ENCODE peak calls at places on chromosome 6, in eight cellular contexts. X is AG10803, B is mucosa of descending colon, Z is RWPE1, J is nephron progenitor cell, P is foreskin fibroblast, M is mammary epithelial cell, F is retinal pigment epithelial cell. L is an unnamed sample.

GRCh38 chr6:46410330-46410953 is 80.8 kb downstream of the RCAN2 start:
- DNase-seq in X (peak), B (peak), Z (peak), J (no peak), P (peak), M (peak), F (peak), L (no peak)

GRCh38 chr6:115570326-115570725 is 490.4 kb downstream of the FRK start:
- DNase-seq in X (peak), B (no peak), Z (no peak), J (no peak), P (peak), M (no peak), F (no peak), L (no peak)

GRCh38 chr6:140153703-140154102 is 779.3 kb upstream of the CITED2 start:
- DNase-seq in X (no peak), B (no peak), Z (no peak), J (no peak), P (peak), M (peak), F (no peak), L (no peak)

GRCh38 chr6:128803911-128804310 is 79.0 kb upstream of the LAMA2 start:
- DNase-seq in X (peak), B (no peak), Z (no peak), J (no peak), P (peak), M (no peak), F (no peak), L (no peak)

GRCh38 chr6:118931436-118931835 is 3.5 kb downstream of the MCM9 start:
- DNase-seq in X (no peak), B (no peak), Z (peak), J (no peak), P (no peak), M (peak), F (no peak), L (no peak)

GRCh38 chr6:108779521-108779920 is 68.7 kb upstream of the ARMC2 start:
- DNase-seq in X (peak), B (no peak), Z (no peak), J (no peak), P (no peak), M (no peak), F (no peak), L (no peak)

GRCh38 chr6:146315321-146316254 is 228.0 kb upstream of the RAB32 start:
- DNase-seq in X (peak), B (no peak), Z (no peak), J (no peak), P (peak), M (no peak), F (peak), L (no peak)

GRCh38 chr6:159961523-159961922 is 7.4 kb upstream of the IGF2R start:
- DNase-seq in X (peak), B (no peak), Z (no peak), J (no peak), P (peak), M (peak), F (no peak), L (no peak)

GRCh38 chr6:36623547-36624459 is 29.6 kb downstream of the SRSF3 start:
- DNase-seq in X (peak), B (peak), Z (peak), J (peak), P (peak), M (peak), F (no peak), L (peak)

GRCh38 chr6:159106627-159107241 is 61.9 kb upstream of the TAGAP start:
- DNase-seq in X (peak), B (peak), Z (peak), J (peak), P (peak), M (peak), F (no peak), L (peak)

DNA sequence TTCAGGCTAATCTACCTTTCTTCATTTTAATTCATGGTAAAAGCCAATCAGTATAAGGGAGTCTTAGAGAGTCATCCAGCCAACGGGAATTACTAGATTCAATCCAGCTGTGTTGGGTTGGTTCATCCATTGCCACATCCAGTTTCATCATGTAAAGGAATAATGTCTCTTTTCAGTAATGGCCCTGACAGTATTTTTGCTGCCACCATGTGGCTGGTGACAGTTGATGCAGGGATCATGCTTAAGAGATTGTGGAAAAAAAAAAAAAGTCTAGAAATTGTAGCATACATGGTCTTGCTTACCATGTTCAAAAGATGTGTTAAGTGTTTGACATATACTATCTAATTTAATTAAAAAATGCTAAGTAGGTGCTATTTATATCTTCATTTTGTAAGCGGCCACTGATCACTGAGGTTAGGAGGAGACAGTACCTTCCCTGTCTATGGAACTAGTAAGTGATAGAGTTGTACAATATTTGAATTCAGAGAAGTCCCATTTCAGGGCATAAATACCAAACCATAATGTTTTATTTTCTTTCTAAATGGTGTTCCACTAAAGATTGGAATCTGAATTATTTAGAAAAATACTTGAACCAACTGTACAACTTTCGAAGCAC is 135.9 kb downstream of the KHDRBS2 start:
- DNase-seq in X (peak), B (peak), Z (peak), J (peak), P (peak), M (peak), F (no peak), L (no peak)
- TF ChIP-seq CTCF in X (peak), B (peak), Z (peak), J (peak), P (peak), M (peak), F (peak), L (peak)

DNA sequence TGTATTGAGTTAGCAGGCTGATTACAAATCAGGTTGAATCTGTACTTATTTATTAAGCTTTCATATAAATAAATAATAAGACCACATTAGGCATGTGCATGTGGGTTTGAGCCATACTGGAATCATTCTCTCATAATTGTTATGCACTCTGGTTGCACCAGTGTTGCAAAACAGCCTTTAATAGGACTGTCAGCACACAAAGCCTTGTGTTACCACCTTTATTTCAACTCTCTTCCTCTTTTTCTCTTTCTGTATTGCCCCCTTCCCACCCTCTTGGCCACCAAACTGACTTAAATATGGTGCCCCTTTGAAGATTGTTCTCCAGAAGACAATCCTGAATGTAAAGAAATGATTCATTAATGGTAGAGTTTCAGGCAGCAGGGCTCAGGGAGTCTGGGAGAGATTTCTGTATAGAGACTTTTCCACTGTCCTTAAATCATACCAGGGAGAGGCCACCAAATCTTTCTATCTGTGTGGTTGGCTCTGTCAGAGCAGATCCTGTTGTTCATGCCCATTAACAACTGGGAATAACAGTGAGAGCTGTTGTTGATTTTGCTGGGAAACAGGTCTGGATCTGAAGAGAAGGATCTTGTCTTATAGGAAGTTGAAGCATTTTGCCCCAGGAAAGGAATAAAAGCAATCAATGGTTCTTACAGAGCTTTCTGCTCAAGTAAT is 131.6 kb upstream of the SOX4 start:
- DNase-seq in X (no peak), B (no peak), Z (no peak), J (no peak), P (no peak), M (no peak), F (no peak), L (no peak)
- TF ChIP-seq CTCF in X (no peak), B (no peak), Z (no peak), J (no peak), P (no peak), M (no peak), F (no peak), L (no peak)

GRCh38 chr6:79152269-79152737 is 74.2 kb upstream of the PHIP start:
- DNase-seq in X (no peak), B (no peak), Z (no peak), J (no peak), P (no peak), M (peak), F (no peak), L (peak)
- TF ChIP-seq CTCF in X (no peak), B (no peak), Z (no peak), J (no peak), P (no peak), M (no peak), F (no peak), L (no peak)

GRCh38 chr6:127516676-127517273 is 2.4 kb downstream of the MTCL3 start:
- DNase-seq in X (no peak), B (peak), Z (peak), J (peak), P (peak), M (peak), F (no peak), L (peak)

GRCh38 chr6:127514396-127515227 is 4.5 kb downstream of the MTCL3 start:
- DNase-seq in X (peak), B (peak), Z (no peak), J (peak), P (peak), M (peak), F (no peak), L (peak)

GRCh38 chr6:127513425-127513824 is 5.7 kb downstream of the MTCL3 start:
- DNase-seq in X (no peak), B (no peak), Z (no peak), J (no peak), P (no peak), M (no peak), F (no peak), L (no peak)

GRCh38 chr6:127515794-127516675 is 3.1 kb downstream of the MTCL3 start:
- DNase-seq in X (peak), B (peak), Z (peak), J (peak), P (peak), M (peak), F (no peak), L (peak)

GRCh38 chr6:127515234-127515793 is 3.8 kb downstream of the MTCL3 start:
- DNase-seq in X (no peak), B (no peak), Z (no peak), J (peak), P (peak), M (peak), F (no peak), L (peak)
- TF ChIP-seq CTCF in X (no peak), B (no peak), Z (no peak), J (no peak), P (no peak), M (no peak), F (peak), L (no peak)

GRCh38 chr6:153816306-153816845 is 222.7 kb upstream of the OPRM1 start:
- DNase-seq in X (no peak), B (no peak), Z (no peak), J (no peak), P (no peak), M (no peak), F (no peak), L (no peak)

DNA sequence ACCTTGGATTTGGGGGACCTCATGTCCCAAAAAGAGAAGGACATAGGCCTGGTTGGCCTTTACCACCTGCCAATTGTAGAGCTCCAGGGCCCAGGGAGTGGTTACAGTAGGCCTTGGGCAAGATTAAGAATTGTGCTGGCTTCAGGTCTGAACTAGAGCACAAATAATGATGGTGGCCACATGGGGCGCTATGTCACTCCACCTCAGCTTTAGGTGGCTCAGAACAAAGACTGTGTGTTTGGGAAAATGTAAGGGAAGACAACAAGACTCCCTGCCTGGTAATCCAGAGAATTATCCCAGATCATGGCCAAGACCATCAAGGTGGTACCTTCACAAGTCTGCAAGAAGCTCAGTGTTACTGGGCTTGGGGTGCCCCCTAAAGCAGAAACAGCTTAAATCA is 224.9 kb upstream of the OPRM1 start:
- DNase-seq in X (no peak), B (peak), Z (no peak), J (no peak), P (no peak), M (no peak), F (no peak), L (peak)
- TF ChIP-seq CTCF in X (no peak), B (no peak), Z (no peak), J (no peak), P (no peak), M (no peak), F (peak), L (peak)